ENCODE peak calls at places on chromosomes 13 and 19, in six cellular contexts. Z, N, U, C, O and J are unnamed samples.

GRCh38 chr13:72643339-72643989 is 84.0 kb downstream of the MZT1 start:
- DNase-seq in Z (peak), N (peak), U (no peak), C (peak), O (no peak), J (no peak)

GRCh38 chr13:112092453-112092852 is 25.5 kb downstream of the SOX1 start:
- DNase-seq in Z (no peak), N (no peak), U (no peak), C (no peak), O (no peak), J (no peak)

GRCh38 chr13:38008636-38009035 is 139.1 kb upstream of the TRPC4 start:
- DNase-seq in Z (no peak), N (no peak), U (no peak), C (no peak), O (no peak), J (no peak)

GRCh38 chr13:104616990-104617389 is 1550.8 kb upstream of the SLC10A2 start:
- DNase-seq in Z (no peak), N (no peak), U (no peak), C (no peak), O (no peak), J (no peak)

GRCh38 chr19:10091892-10092641 is 6.0 kb downstream of the SHFL start:
- DNase-seq in Z (no peak), N (no peak), U (no peak), C (no peak), O (no peak), J (no peak)

GRCh38 chr19:6402834-6403608 is 10.1 kb upstream of the GTF2F1 start:
- DNase-seq in Z (peak), N (no peak), U (no peak), C (no peak), O (no peak), J (no peak)

GRCh38 chr13:99352351-99353271 is 45.4 kb upstream of the GPR183 start:
- DNase-seq in Z (no peak), N (no peak), U (no peak), C (no peak), O (no peak), J (no peak)

GRCh38 chr13:112845511-112846144 is 123.4 kb upstream of the MCF2L start:
- DNase-seq in Z (no peak), N (no peak), U (no peak), C (no peak), O (no peak), J (no peak)

GRCh38 chr13:34165158-34165557 is 347.2 kb downstream of the RFC3 start:
- DNase-seq in Z (no peak), N (no peak), U (no peak), C (no peak), O (no peak), J (no peak)

GRCh38 chr19:44303976-44304568 is 753 bp downstream of the ZNF235 start:
- DNase-seq in Z (no peak), N (no peak), U (no peak), C (peak), O (no peak), J (no peak)

GRCh38 chr13:110915874-110916670 is 1.2 kb upstream of the ANKRD10 start:
- DNase-seq in Z (peak), N (no peak), U (no peak), C (no peak), O (no peak), J (no peak)

GRCh38 chr13:29579094-29579493 is 16.4 kb downstream of the SLC7A1 start:
- DNase-seq in Z (no peak), N (no peak), U (no peak), C (no peak), O (no peak), J (no peak)

GRCh38 chr13:101415358-101416174 is 742 bp downstream of the NALCN start:
- DNase-seq in Z (no peak), N (no peak), U (no peak), C (no peak), O (no peak), J (no peak)
- H3K4me3 ChIP-seq in Z (no peak), N (no peak), U (no peak), C (peak), O (peak), J (peak)

DNA sequence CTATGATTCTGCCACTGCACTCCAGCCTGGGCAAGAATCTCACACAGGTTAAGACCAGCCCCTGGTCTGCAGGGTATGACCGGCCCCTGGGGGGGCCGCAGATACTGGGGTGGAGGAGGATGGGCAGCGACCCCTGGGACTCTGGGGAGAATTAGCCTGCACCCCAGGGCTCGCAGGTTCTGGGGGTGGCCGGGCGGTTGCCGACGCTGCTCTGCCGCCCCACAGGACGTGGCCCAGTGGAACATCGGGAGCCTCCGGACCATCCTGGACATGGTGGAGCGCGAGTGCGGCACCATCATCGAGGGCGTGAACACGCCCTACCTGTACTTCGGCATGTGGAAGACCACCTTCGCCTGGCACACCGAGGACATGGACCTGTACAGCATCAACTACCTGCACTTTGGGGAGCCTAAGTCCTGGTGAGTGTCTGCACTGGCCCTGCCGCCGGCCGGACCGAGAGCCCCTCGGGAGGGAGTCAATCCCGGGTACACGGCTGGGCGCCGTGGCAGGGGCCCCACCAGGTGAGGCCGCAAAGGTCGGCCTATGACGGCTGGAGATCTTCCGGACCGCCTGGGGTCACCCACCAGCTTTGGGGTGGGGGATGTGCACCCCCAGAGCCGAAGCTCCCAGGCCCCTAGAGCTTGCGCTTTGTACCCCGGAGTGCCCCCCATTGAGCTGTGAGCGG is 78.5 kb downstream of the KDM4B start:
- DNase-seq in Z (no peak), N (no peak), U (no peak), C (no peak), O (no peak), J (no peak)
- TF ChIP-seq SIN3A in Z (no peak), N (no peak), U (no peak), C (no peak), O (no peak), J (no peak)

DNA sequence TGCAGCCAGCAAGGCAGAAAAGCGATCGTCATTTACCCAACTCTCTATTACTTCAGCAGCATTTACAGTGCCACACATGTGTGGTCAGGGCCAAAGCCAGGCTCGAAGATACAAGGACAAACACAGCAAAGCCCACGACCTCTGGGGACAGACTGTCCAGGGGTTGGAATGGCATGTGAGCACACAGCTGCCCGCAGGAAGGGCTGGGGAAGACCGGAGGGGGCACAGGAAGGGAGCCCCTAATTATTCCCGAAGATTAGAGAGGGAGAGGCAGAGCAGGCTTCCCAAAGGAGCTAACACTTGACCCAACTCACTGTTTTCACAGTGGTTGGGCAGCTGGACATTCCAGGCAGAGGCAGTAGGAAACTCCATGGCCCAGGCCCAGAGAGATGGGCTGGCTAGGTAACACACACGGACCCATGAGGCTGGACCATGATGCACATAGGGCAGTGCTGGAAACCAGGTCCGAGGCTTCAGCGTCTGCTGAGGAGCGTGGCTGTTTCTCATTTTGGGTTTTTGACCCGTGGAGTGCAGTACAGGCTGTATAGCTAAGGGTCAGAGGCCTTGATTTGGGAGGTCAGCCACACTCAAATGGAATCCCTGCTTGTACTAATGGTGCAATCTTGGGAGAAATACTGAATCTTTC is 179.8 kb downstream of the FOXO1 start:
- DNase-seq in Z (no peak), N (no peak), U (no peak), C (no peak), O (no peak), J (no peak)
- H3K4me3 ChIP-seq in Z (no peak), N (no peak), U (no peak), C (no peak), O (no peak), J (no peak)

GRCh38 chr19:41793414-41793727 is 3.0 kb upstream of the CEACAM3 start:
- DNase-seq in Z (no peak), N (no peak), U (no peak), C (no peak), O (no peak), J (no peak)

GRCh38 chr19:41796362-41796761 is at the start of gene CEACAM3:
- DNase-seq in Z (no peak), N (no peak), U (no peak), C (no peak), O (no peak), J (no peak)

GRCh38 chr19:41795031-41795461 is 1.3 kb upstream of the CEACAM3 start:
- DNase-seq in Z (peak), N (peak), U (peak), C (peak), O (peak), J (no peak)

DNA sequence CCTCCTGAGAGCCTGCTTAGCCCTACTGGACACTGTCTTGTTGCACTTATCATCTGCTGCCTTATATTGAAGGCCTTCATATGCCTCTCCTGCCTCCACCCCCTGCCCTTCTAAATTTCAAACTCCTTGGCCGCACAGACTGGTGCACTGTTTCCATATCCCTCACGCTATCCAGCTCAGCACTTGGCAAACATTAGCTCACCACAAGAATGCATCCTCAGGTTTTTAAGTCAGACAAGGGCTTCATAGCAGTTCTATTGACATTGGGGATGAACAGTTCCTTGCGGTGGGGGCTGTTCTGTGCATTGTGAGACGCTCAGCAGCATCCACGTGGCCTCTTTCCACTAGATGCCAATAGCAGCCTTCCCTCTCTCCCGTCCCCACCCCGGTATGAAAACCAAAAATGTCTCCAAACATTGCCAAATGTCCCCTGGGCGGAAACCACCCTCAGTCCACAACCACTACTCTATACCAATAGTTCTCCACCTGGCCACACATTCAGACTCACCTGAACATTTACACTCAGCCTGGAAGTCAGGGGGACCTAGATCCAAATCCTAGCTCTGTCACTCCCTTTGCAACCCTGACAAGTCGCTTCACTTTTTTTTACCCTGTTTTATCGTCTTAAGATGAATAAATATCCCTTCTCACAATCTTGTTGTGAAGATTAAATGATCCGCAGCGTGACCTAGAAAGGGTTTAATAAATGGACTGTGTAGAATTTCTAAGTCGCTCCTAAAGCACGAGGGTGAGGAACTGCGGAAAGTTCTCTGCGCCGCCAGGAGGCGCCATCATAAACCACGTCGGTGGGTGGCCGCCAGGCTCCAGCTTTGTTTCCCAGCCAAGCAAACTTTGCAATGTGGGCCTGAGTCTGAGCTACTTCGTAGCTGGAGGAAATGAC is 3.6 kb upstream of the CEACAM3 start:
- DNase-seq in Z (peak), N (peak), U (no peak), C (peak), O (peak), J (no peak)
- TF ChIP-seq SIN3A in Z (no peak), N (no peak), U (no peak), C (no peak), O (no peak), J (no peak)

GRCh38 chr19:11479090-11479469 is 1.8 kb downstream of the ELAVL3 start:
- DNase-seq in Z (no peak), N (no peak), U (no peak), C (no peak), O (no peak), J (no peak)

GRCh38 chr19:11480927-11481776 is at the start of gene ELAVL3:
- DNase-seq in Z (no peak), N (no peak), U (no peak), C (peak), O (no peak), J (no peak)

GRCh38 chr19:11479470-11480080 is 1.3 kb downstream of the ELAVL3 start:
- DNase-seq in Z (peak), N (no peak), U (no peak), C (peak), O (peak), J (no peak)

GRCh38 chr19:11481777-11482383 is 1.0 kb upstream of the ELAVL3 start:
- DNase-seq in Z (peak), N (no peak), U (peak), C (peak), O (peak), J (peak)

DNA sequence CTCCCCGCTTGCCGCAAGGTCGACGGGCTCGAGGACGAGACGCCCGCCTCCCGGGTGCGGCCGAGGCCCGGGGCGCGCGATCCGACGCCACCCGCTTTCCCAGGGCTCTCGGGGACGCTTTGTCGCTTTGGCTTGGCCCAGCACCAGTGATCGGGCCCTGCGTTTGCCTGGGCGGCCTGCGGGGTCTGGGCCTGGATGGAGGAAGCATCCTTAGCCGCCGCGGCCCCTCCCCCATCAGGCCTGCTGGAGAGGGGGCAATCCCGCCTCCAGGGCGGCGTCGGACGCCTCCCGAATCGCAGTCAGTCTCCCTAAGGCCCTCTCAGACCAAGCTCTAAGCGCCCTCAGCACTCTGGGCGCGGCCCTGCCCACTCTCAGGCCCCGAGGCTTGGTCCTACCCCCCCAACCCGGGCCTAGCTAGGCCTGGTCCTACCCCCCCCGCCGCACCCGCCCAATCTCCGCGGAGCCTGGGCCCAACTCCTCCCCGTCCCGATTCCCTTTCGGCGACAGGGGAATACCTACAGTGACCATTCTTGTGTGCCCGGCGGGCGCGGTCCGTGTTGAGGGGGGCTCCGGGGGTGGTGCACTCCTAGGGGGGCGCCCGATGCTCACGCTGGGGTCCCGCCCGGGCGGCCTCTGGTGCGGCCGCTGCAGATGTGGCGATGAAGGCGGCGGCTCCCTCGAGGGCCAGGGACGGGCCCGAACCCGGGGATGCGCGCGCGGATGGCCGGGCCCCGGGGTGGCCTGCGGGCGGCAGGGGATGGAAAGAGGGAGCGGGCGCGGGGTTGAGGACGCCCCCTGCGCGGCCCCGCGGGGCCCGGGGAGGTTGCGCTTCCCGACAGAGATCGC is 542 bp downstream of the ELAVL3 start:
- DNase-seq in Z (no peak), N (no peak), U (no peak), C (peak), O (no peak), J (no peak)
- H3K4me3 ChIP-seq in Z (peak), N (no peak), U (no peak), C (no peak), O (peak), J (no peak)

GRCh38 chr19:16213076-16213475 is 15.4 kb downstream of the AP1M1 start:
- DNase-seq in Z (no peak), N (no peak), U (no peak), C (no peak), O (no peak), J (no peak)
- TF ChIP-seq SIN3A in Z (no peak), N (no peak), U (no peak), C (no peak), O (no peak), J (no peak)

GRCh38 chr13:97307544-97307881 is 85.4 kb downstream of the MBNL2 start:
- DNase-seq in Z (no peak), N (no peak), U (no peak), C (no peak), O (no peak), J (no peak)

GRCh38 chr13:97307096-97307495 is 85.0 kb downstream of the MBNL2 start:
- DNase-seq in Z (no peak), N (no peak), U (no peak), C (no peak), O (no peak), J (no peak)

GRCh38 chr13:97306646-97307045 is 84.5 kb downstream of the MBNL2 start:
- DNase-seq in Z (peak), N (no peak), U (no peak), C (no peak), O (no peak), J (no peak)

GRCh38 chr13:97308735-97309429 is 86.7 kb downstream of the MBNL2 start:
- DNase-seq in Z (peak), N (no peak), U (no peak), C (no peak), O (no peak), J (no peak)

DNA sequence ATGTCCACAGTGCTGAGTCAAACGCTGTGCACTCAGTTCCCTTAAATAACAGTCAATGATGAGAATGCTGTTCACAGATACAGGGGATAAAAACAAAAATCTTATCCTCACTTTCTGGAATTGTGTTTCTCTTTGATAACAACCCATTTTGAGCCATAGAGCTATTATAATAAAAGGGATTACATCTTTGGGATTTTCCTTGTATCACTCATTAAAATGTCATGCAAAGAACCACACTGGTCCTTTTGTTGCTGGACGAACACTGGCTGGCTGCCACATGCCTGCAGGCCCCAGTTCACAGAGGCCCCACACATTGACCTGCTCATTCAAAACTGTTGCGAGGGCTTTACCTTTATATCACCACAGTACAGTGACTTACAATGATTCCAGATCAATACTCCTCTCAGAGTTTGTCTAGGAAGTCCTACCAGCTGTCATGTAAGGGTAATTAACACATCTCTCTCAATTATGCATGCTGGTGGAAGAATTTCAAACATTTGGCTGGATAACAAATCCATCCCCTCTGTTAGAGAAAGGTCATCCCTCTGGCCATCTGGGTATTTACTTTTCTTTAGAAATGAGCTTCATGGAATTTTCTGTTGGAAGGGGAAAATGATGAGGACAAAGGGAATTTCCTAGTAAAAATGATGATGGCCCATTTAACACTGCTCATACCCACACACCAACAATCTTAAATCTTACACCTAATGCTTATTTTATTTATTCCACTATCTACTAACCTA is 85.9 kb downstream of the MBNL2 start:
- DNase-seq in Z (peak), N (peak), U (no peak), C (peak), O (no peak), J (no peak)
- H3K4me3 ChIP-seq in Z (peak), N (no peak), U (no peak), C (no peak), O (no peak), J (no peak)

GRCh38 chr19:41377977-41378707 is 1.8 kb downstream of the TMEM91 start:
- DNase-seq in Z (no peak), N (no peak), U (no peak), C (peak), O (peak), J (no peak)
- TF ChIP-seq SIN3A in Z (no peak), N (no peak), U (no peak), C (no peak), O (no peak), J (no peak)

GRCh38 chr19:34938886-34939285 is 12.2 kb downstream of the ZNF30 start:
- DNase-seq in Z (no peak), N (no peak), U (no peak), C (no peak), O (no peak), J (no peak)

DNA sequence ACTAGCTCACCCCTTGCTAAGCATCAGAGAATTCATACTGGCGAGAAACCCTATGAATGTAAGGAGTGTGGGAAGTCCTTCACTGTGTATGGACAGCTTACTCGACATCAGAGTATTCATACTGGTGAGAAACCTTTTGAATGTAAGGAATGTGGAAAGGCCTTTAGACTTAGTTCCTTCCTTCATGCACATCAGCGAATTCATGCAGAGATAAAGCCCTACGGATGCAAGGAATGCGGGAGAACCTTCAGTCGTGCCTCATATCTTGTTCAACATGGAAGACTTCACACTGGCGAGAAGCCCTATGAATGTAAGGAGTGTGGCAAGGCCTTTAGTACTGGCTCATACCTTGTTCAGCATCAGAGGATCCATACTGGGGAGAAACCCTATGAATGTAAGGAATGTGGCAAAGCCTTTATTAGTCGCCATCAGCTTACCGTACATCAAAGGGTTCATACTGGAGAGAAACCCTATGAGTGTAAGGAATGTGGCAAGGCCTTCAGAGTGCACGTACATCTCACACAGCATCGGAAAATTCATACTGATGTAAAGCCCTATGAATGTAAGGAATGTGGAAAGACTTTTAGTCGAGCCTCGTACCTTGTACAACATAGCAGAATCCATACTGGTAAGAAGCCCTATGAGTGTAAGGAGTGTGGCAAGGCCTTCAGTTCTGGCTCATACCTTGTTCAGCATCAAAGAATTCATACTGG is 17.3 kb downstream of the ZNF30 start:
- DNase-seq in Z (no peak), N (no peak), U (no peak), C (no peak), O (no peak), J (no peak)
- H3K4me3 ChIP-seq in Z (no peak), N (no peak), U (no peak), C (no peak), O (no peak), J (no peak)